ENCODE peak calls at places on chromosomes 12 and 14, in seven cellular contexts. Q is lower leg skin, G is body of pancreas, B is adrenal gland, U is IMR-90, N is progenitor cell of endocrine pancreas, Y is WERI-Rb-1. H is an unnamed sample.

GRCh38 chr12:117494833-117495714 is 133.6 kb upstream of the NOS1 start:
- DNase-seq in Y (no peak), N (no peak), Q (no peak), G (peak), B (no peak), U (no peak), H (no peak)

GRCh38 chr14:64702493-64703392 is 1.5 kb upstream of the PLEKHG3 start:
- DNase-seq in Y (no peak), B (no peak), G (peak), Q (peak), U (no peak), N (peak), H (peak)

GRCh38 chr12:56634837-56635538 is 4.9 kb upstream of the BAZ2A start:
- DNase-seq in G (peak), N (peak), U (peak), Y (peak), Q (peak), B (peak), H (peak)

GRCh38 chr14:90388437-90388836 is 8.4 kb upstream of the CALM1 start:
- DNase-seq in B (peak), U (peak), Y (no peak), G (peak), Q (no peak), N (no peak), H (no peak)

GRCh38 chr14:22070119-22070982 is 396.7 kb upstream of the OR4E1 start:
- DNase-seq in Q (no peak), G (no peak), U (no peak), N (no peak), Y (no peak), B (no peak), H (no peak)

GRCh38 chr14:20692111-20692751 is 3.7 kb downstream of the ANG start:
- DNase-seq in G (no peak), N (no peak), Y (no peak), Q (no peak), U (no peak), B (no peak), H (no peak)

GRCh38 chr14:49769171-49769570 is 1.2 kb downstream of the KLHDC2 start:
- DNase-seq in Y (no peak), U (peak), G (no peak), Q (no peak), B (no peak), N (no peak), H (peak)

GRCh38 chr12:55974308-55974724 is 438 bp downstream of the RAB5B start:
- DNase-seq in U (peak), G (peak), Y (peak), N (peak), Q (no peak), B (peak), H (peak)

GRCh38 chr12:132040906-132041606 is 91.3 kb downstream of the EP400 start:
- DNase-seq in U (no peak), B (no peak), G (no peak), Y (no peak), Q (no peak), N (no peak), H (no peak)

GRCh38 chr12:2957816-2958431 is 1.3 kb upstream of the TEAD4 start:
- DNase-seq in Q (no peak), N (no peak), Y (no peak), U (no peak), B (no peak), G (no peak), H (no peak)
- TF ChIP-seq CTCF in Q (no peak), N (no peak), Y (no peak), U (no peak), B (no peak), G (no peak), H (no peak)

GRCh38 chr14:86961106-86961716 is 1031.8 kb downstream of the GALC start:
- DNase-seq in G (peak), N (no peak), U (peak), Q (no peak), B (no peak), Y (no peak), H (peak)
- TF ChIP-seq CTCF in G (peak), N (peak), U (peak), Q (no peak), B (peak), Y (no peak), H (no peak)

GRCh38 chr14:103542545-103543088 is 13.6 kb downstream of the TRMT61A start:
- DNase-seq in B (no peak), Y (peak), N (peak), Q (no peak), G (peak), U (no peak), H (peak)
- TF ChIP-seq CTCF in B (no peak), Y (no peak), N (no peak), Q (no peak), G (no peak), U (no peak), H (no peak)

DNA sequence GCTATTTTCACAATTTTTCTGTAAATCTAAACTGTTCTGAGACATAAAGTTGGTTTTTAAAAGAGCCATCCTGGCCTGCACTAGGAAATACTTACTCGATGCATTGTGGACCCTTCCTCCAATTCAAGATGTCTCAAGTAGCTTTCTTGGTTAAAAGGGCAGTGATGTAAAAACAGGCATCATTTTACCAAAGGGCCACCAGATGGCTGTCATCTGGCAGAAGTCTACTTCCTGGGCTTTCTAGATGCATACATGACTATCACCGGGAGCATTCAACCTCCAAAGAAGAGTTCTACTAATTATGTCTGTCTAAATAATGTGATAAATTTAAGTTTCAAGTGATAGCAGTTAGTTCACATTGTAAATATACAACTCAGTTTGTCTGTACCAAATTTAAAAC is 96.8 kb upstream of the FRMD6 start:
- DNase-seq in U (peak), Q (no peak), Y (no peak), G (no peak), B (no peak), N (no peak), H (no peak)
- TF ChIP-seq CTCF in U (peak), Q (no peak), Y (peak), G (no peak), B (no peak), N (no peak), H (no peak)

H was measured in Calu3.